ENCODE peak calls at places on chromosome 16, in five cellular contexts. Q, I, M, Z and T are unnamed samples.

GRCh38 chr16:85641776-85642176 is 28.7 kb downstream of the GSE1 start:
- DNase-seq in I (no peak), Z (no peak), Q (no peak), M (no peak), T (no peak)

GRCh38 chr16:77961811-77962210 is 60.5 kb upstream of the CLEC3A start:
- DNase-seq in I (no peak), M (no peak), Z (no peak), Q (no peak), T (no peak)

GRCh38 chr16:81280393-81280792 is 34.4 kb upstream of the GAN start:
- DNase-seq in I (no peak), Q (no peak), Z (no peak), M (no peak), T (no peak)

GRCh38 chr16:47019563-47019962 is 46.1 kb upstream of the DNAJA2 start:
- DNase-seq in M (no peak), I (no peak), Q (no peak), Z (no peak), T (peak)

GRCh38 chr16:80902306-80903154 is 98.1 kb upstream of the CDYL2 start:
- DNase-seq in I (no peak), Z (no peak), Q (no peak), M (no peak), T (no peak)

GRCh38 chr16:69143116-69143515 is 10.7 kb downstream of the UTP4 start:
- DNase-seq in I (peak), M (no peak), Q (peak), Z (peak), T (peak)

GRCh38 chr16:30395155-30395991 is at the start of gene ZNF48:
- DNase-seq in I (peak), Z (peak), M (no peak), Q (peak), T (peak)

GRCh38 chr16:52318259-52319008 is 228.5 kb downstream of the TOX3 start:
- DNase-seq in I (no peak), M (no peak), Z (no peak), Q (no peak), T (no peak)

GRCh38 chr16:56382901-56383355 is 42.4 kb downstream of the AMFR start:
- DNase-seq in I (no peak), Q (peak), M (no peak), Z (no peak), T (peak)

GRCh38 chr16:27432600-27432957 is 30.6 kb downstream of the IL21R start:
- DNase-seq in Z (no peak), I (no peak), Q (no peak), M (no peak), T (no peak)

GRCh38 chr16:56424791-56425438 is 430 bp downstream of the AMFR start:
- DNase-seq in I (peak), Z (peak), Q (no peak), M (no peak), T (no peak)

GRCh38 chr16:55825115-55825728 is 7.7 kb downstream of the CES1 start:
- DNase-seq in Z (no peak), M (no peak), I (no peak), Q (no peak), T (no peak)

GRCh38 chr16:15829460-15829859 is 27.4 kb downstream of the MYH11 start:
- DNase-seq in Q (no peak), Z (no peak), M (no peak), I (no peak), T (no peak)

GRCh38 chr16:59973966-59974365 is 1239.8 kb upstream of the GOT2 start:
- DNase-seq in M (no peak), Q (no peak), I (no peak), Z (no peak), T (no peak)

GRCh38 chr16:3058173-3059030 is 7.0 kb upstream of the IL32 start:
- DNase-seq in Q (peak), Z (peak), M (no peak), I (peak), T (no peak)

GRCh38 chr16:51327001-51327400 is 175.9 kb upstream of the SALL1 start:
- DNase-seq in Q (no peak), M (no peak), Z (no peak), I (no peak), T (no peak)

GRCh38 chr16:58421029-58421428 is 28.8 kb downstream of the GINS3 start:
- DNase-seq in I (no peak), M (no peak), Z (no peak), Q (no peak), T (no peak)

GRCh38 chr16:86753399-86753798 is 175.1 kb downstream of the FOXL1 start:
- DNase-seq in I (no peak), M (no peak), Z (no peak), Q (no peak), T (no peak)

GRCh38 chr16:10838611-10839270 is 20.1 kb upstream of the TVP23A start:
- DNase-seq in M (no peak), Z (no peak), I (no peak), Q (no peak), T (no peak)

GRCh38 chr16:79653337-79654000 is 52.9 kb upstream of the MAF start:
- DNase-seq in Z (no peak), I (peak), Q (no peak), M (no peak), T (no peak)

GRCh38 chr16:19104591-19104990 is 9.2 kb upstream of the ITPRIPL2 start:
- DNase-seq in I (no peak), Z (no peak), M (no peak), Q (no peak), T (no peak)

GRCh38 chr16:72947379-72948237 is 100.3 kb downstream of the ZFHX3 start:
- DNase-seq in I (peak), Q (peak), M (no peak), Z (no peak), T (no peak)

GRCh38 chr16:81429045-81429521 is 15.5 kb upstream of the CMIP start:
- DNase-seq in Q (peak), I (peak), M (no peak), Z (no peak), T (no peak)

GRCh38 chr16:80691111-80691761 is 113.2 kb downstream of the CDYL2 start:
- DNase-seq in I (no peak), Q (no peak), M (no peak), Z (no peak), T (no peak)

GRCh38 chr16:88782454-88783390 is 2.3 kb downstream of the PIEZO1 start:
- DNase-seq in I (no peak), M (no peak), Z (peak), Q (no peak), T (no peak)

GRCh38 chr16:17467923-17468540 is 2.7 kb downstream of the XYLT1 start:
- DNase-seq in I (peak), M (no peak), Q (peak), Z (no peak), T (peak)

GRCh38 chr16:30957456-30958163 is at the start of gene SETD1A:
- DNase-seq in Z (peak), I (peak), M (no peak), Q (peak), T (peak)

GRCh38 chr16:55411231-55411630 is 67.8 kb upstream of the MMP2 start:
- DNase-seq in I (no peak), M (no peak), Q (no peak), Z (no peak), T (no peak)

GRCh38 chr16:79348521-79349306 is 251.8 kb downstream of the MAF start:
- DNase-seq in M (no peak), I (no peak), Z (no peak), Q (no peak), T (no peak)

GRCh38 chr16:84501077-84501735 is 3.3 kb downstream of the MEAK7 start:
- DNase-seq in M (no peak), Z (no peak), Q (no peak), I (no peak), T (no peak)

GRCh38 chr16:84500531-84500930 is 3.9 kb downstream of the MEAK7 start:
- DNase-seq in Q (no peak), I (no peak), Z (no peak), M (no peak), T (no peak)

GRCh38 chr16:84503751-84504395 is 586 bp downstream of the MEAK7 start:
- DNase-seq in Q (no peak), Z (no peak), M (no peak), I (no peak), T (no peak)

GRCh38 chr16:84502581-84502980 is 1.9 kb downstream of the MEAK7 start:
- DNase-seq in Q (no peak), Z (no peak), M (no peak), I (no peak), T (no peak)

DNA sequence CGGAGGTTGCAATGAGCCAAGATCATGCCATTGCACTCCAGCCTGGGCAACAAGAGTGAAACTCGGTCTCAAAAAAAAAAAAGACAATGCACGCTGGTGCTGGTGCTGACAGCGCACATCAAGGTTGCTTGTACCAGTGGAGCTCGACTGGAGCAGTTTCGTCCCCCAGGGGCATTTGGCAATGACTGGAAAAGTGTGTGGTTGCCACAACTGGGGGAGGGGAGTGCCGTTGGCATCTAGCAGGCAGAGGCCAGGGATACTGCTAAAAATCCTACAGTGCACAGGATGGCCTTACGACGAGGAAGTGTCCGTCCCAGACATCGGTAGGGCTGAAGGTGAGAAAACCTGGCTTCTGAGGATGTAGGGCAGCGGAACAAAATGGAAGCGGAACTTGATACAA is 2.4 kb downstream of the MEAK7 start:
- DNase-seq in I (no peak), Z (no peak), M (no peak), Q (no peak), T (no peak)
- TF ChIP-seq JUND in I (no peak), Z (no peak), M (no peak), Q (no peak), T (no peak)

GRCh38 chr16:84047206-84047605 is 4.6 kb upstream of the SLC38A8 start:
- DNase-seq in Q (no peak), M (no peak), I (no peak), Z (no peak), T (no peak)
- TF ChIP-seq JUND in Q (no peak), M (no peak), I (no peak), Z (no peak), T (no peak)

GRCh38 chr16:49000594-49000993 is 281.0 kb downstream of the CBLN1 start:
- DNase-seq in M (peak), Q (no peak), I (no peak), Z (peak), T (peak)

GRCh38 chr16:48999508-48999907 is 282.1 kb downstream of the CBLN1 start:
- DNase-seq in Z (no peak), Q (no peak), M (no peak), I (no peak), T (no peak)

GRCh38 chr16:48997946-48998345 is 283.7 kb downstream of the CBLN1 start:
- DNase-seq in I (no peak), Q (no peak), Z (no peak), M (no peak), T (no peak)

GRCh38 chr16:48997081-48997615 is 284.5 kb downstream of the CBLN1 start:
- DNase-seq in Q (no peak), M (no peak), I (no peak), Z (no peak), T (no peak)

DNA sequence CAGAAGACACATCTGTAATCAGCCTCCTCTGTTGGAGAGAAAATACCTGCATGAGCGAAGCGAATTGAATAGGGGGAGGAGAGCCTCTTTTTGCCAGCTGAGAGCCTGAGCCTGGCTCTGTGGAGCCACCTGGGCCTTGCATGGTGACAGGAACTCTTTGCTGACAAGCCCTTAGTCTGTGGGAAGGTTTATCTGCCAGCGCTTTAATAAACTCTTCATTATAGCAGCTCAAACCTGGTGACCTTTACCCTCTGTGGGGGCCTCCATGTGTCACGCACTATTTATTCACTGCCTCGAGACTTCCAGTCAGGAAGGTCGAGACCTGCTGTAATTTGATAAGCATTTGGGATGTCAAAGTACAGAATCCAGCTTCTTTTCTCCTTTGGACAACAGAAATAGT is 282.6 kb downstream of the CBLN1 start:
- DNase-seq in Q (no peak), Z (no peak), I (no peak), M (no peak), T (no peak)
- TF ChIP-seq JUND in Q (no peak), Z (no peak), I (no peak), M (no peak), T (no peak)

GRCh38 chr16:23384878-23385277 is 68.1 kb downstream of the COG7 start:
- DNase-seq in Q (no peak), M (no peak), Z (no peak), I (no peak), T (peak)

GRCh38 chr16:23380501-23380951 is 72.5 kb downstream of the COG7 start:
- DNase-seq in Z (no peak), I (no peak), M (no peak), Q (no peak), T (no peak)

GRCh38 chr16:23382279-23382678 is 70.7 kb downstream of the COG7 start:
- DNase-seq in Q (no peak), Z (no peak), M (no peak), I (no peak), T (peak)

GRCh38 chr16:23385441-23385840 is 67.5 kb downstream of the COG7 start:
- DNase-seq in Z (no peak), Q (no peak), I (no peak), M (no peak), T (no peak)

DNA sequence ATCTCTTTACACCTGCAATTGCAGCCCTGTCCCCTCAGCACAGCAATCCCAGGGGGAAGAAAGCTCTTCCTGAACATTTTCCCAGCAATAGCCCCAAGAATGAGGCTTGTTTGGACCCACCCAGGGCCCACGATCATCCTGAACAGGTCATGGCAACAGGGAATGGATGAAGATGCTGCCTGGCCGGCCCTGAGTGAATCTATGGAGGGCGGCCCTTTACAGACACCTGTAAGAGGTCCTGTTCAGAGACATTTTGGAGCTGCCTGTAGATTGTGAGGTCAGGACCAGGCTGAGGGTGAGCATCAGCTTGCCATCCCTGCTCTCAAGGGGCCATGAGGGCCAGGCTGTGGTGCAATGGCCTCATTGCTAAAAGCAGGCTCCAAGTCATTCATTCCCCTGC is 69.1 kb downstream of the COG7 start:
- DNase-seq in I (no peak), Z (no peak), Q (no peak), M (no peak), T (no peak)
- TF ChIP-seq JUND in I (no peak), Z (no peak), Q (no peak), M (no peak), T (no peak)

DNA sequence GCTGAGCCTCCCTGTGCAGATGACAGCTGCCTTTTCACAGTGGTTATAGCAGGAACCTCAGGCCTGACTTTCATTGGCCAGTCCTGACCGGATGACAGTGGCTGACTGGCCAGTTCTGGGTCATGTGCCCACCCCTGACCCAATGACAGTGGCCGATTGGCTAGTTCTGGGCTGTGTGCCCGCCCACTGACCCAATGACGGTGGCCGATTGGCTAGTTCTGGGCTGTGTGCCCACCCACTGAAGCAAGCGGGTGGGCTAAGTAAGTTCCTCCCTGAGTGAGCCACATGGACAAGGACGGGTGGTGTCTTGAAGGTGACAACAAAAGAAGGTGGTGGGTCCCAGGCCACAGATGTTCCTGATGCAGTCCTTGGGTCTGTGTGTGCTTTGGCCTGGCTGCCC is 9.5 kb downstream of the DEF8 start:
- DNase-seq in M (no peak), I (peak), Z (peak), Q (peak), T (peak)
- TF ChIP-seq JUND in M (no peak), I (no peak), Z (no peak), Q (no peak), T (no peak)